ENCODE peak calls at places on chromosome 1, in ten cellular contexts. S is cardiac muscle cell, Z is heart right ventricle, W is ascending aorta, E is lower leg skin, H is glutamatergic neuron, B is brain microvascular endothelial cell, N is left lung, R is sigmoid colon, D is GM13977. X is an unnamed sample.

GRCh38 chr1:162560303-162561036 is 1.1 kb upstream of the UAP1 start:
- DNase-seq in D (no peak), N (no peak), Z (no peak), H (no peak), W (no peak), B (no peak), S (no peak), E (no peak), R (no peak), X (no peak)

GRCh38 chr1:176903474-176903873 is 261.0 kb downstream of the ASTN1 start:
- DNase-seq in E (no peak), S (peak; percentile 34), Z (no peak), D (no peak), R (no peak), N (no peak), H (no peak), W (no peak), B (peak; percentile 10), X (no peak)

GRCh38 chr1:243798726-243799125 is 51.3 kb downstream of the AKT3 start:
- DNase-seq in Z (no peak), H (no peak), B (peak; percentile 90), W (no peak), D (no peak), E (no peak), N (no peak), R (no peak), S (no peak), X (no peak)

GRCh38 chr1:93629101-93630059 is 52.3 kb downstream of the BCAR3 start:
- DNase-seq in N (no peak), D (peak; percentile 70), B (peak; percentile 72), S (peak; percentile 79), E (peak; percentile 72), Z (peak; percentile 58), R (no peak), W (no peak), H (no peak), X (no peak)

GRCh38 chr1:231629132-231629531 is 2.5 kb downstream of the DISC1 start:
- DNase-seq in E (peak; percentile 91), Z (peak; percentile 41), B (peak; percentile 38), H (no peak), D (no peak), S (no peak), W (peak; percentile 71), R (peak; percentile 70), N (peak; percentile 43), X (no peak)

GRCh38 chr1:194929376-194929775 is 1678.9 kb downstream of the KCNT2 start:
- DNase-seq in R (no peak), Z (no peak), S (no peak), D (no peak), H (no peak), N (no peak), W (no peak), E (no peak), B (no peak), X (no peak)

GRCh38 chr1:203625623-203626189 is 926 bp upstream of the ATP2B4 start:
- DNase-seq in H (no peak), W (no peak), E (no peak), D (peak; percentile 62), N (no peak), B (peak; percentile 35), R (no peak), S (no peak), Z (peak; percentile 56), X (no peak)

GRCh38 chr1:50265790-50266314 is 157.1 kb downstream of the ELAVL4 start:
- DNase-seq in R (peak; percentile 70), D (no peak), Z (no peak), S (no peak), N (no peak), H (no peak), E (no peak), B (no peak), W (no peak), X (no peak)

GRCh38 chr1:51623025-51623424 is 6.1 kb downstream of the OSBPL9 start:
- DNase-seq in B (no peak), W (no peak), R (no peak), Z (no peak), S (no peak), H (no peak), D (no peak), N (no peak), E (no peak), X (no peak)

GRCh38 chr1:3397311-3397710 is 57.2 kb upstream of the ARHGEF16 start:
- DNase-seq in D (no peak), B (no peak), R (no peak), N (no peak), H (no peak), S (no peak), Z (no peak), E (no peak), W (peak; percentile 82), X (no peak)

GRCh38 chr1:231106347-231106746 is 55.5 kb upstream of the TRIM67 start:
- DNase-seq in E (no peak), W (no peak), B (peak; percentile 82), D (no peak), Z (no peak), S (no peak), N (no peak), R (no peak), H (no peak), X (no peak)

GRCh38 chr1:101474039-101474665 is 237.3 kb downstream of the S1PR1 start:
- DNase-seq in N (no peak), H (no peak), D (peak; percentile 10), Z (no peak), S (peak; percentile 51), W (no peak), R (no peak), B (no peak), E (no peak), X (no peak)

GRCh38 chr1:225329041-225329440 is 98.8 kb downstream of the LBR start:
- DNase-seq in D (no peak), B (no peak), S (no peak), N (no peak), E (no peak), W (no peak), H (no peak), R (no peak), Z (no peak), X (no peak)

GRCh38 chr1:156813750-156814570 is 2.7 kb downstream of the SH2D2A start:
- DNase-seq in E (peak; percentile 90), S (peak; percentile 56), H (peak; percentile 70), N (peak; percentile 65), W (peak; percentile 76), D (peak; percentile 65), R (peak; percentile 83), B (no peak), Z (peak; percentile 42), X (no peak)
- TF ChIP-seq CTCF in E (no peak), S (peak; percentile 57), H (peak; percentile 29), N (peak; percentile 46), W (peak; percentile 53), D (peak; percentile 62), R (peak; percentile 52), B (peak; percentile 63), Z (peak; percentile 69), X (no peak)

DNA sequence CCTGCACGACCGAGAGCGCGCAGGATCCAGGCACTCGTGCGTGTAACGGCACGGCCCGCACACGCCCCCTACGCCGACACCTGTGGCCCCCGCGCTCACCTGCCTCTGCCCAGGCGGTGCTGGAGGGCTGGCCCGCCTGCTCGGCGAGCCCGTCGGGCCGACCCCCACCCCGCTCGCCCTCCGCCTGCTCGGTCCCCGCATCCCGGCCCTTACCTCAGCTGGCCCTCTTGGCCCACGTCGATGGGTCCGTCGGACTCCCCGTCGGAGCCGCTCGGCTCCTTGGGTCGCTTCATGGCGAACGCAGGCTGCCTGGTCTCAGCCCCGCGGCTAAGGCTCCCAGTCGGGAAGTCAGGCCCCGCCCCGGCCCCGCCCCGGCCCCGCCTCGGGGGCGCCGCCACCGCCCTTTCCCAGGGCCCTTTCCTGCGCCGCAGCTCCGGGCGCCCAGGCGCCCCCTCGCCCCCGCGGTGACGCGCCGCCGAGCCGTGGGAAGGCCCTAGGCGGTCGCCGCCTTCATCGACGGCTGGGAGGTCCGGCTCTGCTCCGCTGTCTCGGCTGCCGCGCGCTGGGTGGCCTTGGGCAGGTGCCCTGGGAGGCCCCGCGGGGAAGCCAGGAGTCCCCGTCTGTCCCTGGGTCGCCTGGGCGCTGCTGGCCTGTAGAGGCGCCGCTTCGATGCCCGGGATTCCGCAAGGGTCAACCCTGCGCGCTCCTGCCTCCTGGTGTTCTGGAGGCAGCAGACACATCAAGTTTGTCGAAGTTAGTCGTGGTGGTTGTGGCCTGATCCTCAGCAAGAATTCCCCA is at the start of gene HEYL:
- DNase-seq in H (peak; percentile 78), Z (peak; percentile 81), N (peak; percentile 71), S (peak; percentile 70), W (peak; percentile 88), B (peak; percentile 42), R (peak; percentile 82), E (peak; percentile 92), D (peak; percentile 76), X (no peak)
- TF ChIP-seq CTCF in H (no peak), Z (peak; percentile 47), N (peak; percentile 21), S (peak; percentile 47), W (peak; percentile 73), B (peak; percentile 60), R (no peak), E (no peak), D (peak; percentile 28), X (no peak)

DNA sequence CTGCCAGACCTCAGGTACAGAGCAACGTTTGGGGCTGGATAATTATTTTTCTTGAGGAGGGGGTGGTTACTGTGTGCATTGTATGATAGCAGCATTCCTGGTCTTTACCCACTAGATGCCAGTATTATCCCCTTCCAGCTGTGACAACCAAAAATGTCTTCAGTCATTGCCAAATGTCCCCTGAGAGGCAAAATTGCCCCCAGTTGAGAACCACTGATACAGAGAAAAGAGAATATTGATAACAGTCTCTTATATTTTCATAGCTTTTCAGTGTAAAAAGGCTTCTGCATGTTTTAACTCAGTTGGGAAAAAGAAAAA is 51.8 kb upstream of the SYT14 start:
- DNase-seq in Z (no peak), S (no peak), N (no peak), W (no peak), H (no peak), B (no peak), E (no peak), R (no peak), D (no peak), X (no peak)
- TF ChIP-seq CTCF in Z (no peak), S (no peak), N (no peak), W (no peak), H (no peak), B (peak; percentile 52), E (no peak), R (no peak), D (no peak), X (no peak)

GRCh38 chr1:109807822-109808680 is 44.3 kb upstream of the EPS8L3 start:
- DNase-seq in N (no peak), B (no peak), D (no peak), S (no peak), E (no peak), W (peak; percentile 63), R (no peak), H (no peak), Z (no peak), X (peak; percentile 21)

GRCh38 chr1:109808703-109809102 is 45.0 kb upstream of the EPS8L3 start:
- DNase-seq in S (no peak), H (no peak), D (no peak), N (no peak), W (no peak), E (no peak), Z (no peak), B (no peak), R (no peak), X (no peak)

GRCh38 chr1:109805486-109806180 is 41.9 kb upstream of the EPS8L3 start:
- DNase-seq in S (no peak), R (no peak), E (peak; percentile 46), W (peak; percentile 27), H (no peak), Z (no peak), N (no peak), B (no peak), D (no peak), X (peak; percentile 5)

GRCh38 chr1:109807398-109807795 is 43.7 kb upstream of the EPS8L3 start:
- DNase-seq in W (peak; percentile 53), E (no peak), H (no peak), N (no peak), B (no peak), Z (no peak), S (no peak), D (no peak), R (no peak), X (no peak)

GRCh38 chr1:109806733-109807397 is 43.1 kb upstream of the EPS8L3 start:
- DNase-seq in E (peak; percentile 75), R (no peak), D (no peak), B (no peak), S (no peak), W (peak; percentile 61), Z (no peak), N (no peak), H (no peak), X (peak; percentile 18)
- TF ChIP-seq CTCF in E (no peak), R (no peak), D (no peak), B (no peak), S (no peak), W (no peak), Z (no peak), N (no peak), H (no peak), X (no peak)

X was measured in omental fat pad.